ENCODE peak calls at places on chromosomes 11 and 22, in seven cellular contexts. J is thyroid gland, Y is ovary, M is IMR-90, O is heart left ventricle, D is tibial nerve, I is adrenal gland. G is an unnamed sample. For H3K36me3 and H3K27me3, the result is how much of the 10 kb centered on the place peaks cover.

GRCh38 chr11:90243534-90243933 is 20.7 kb upstream of the CHORDC1 start:
- DNase-seq in D (no peak), J (no peak), Y (no peak), M (no peak), I (no peak), O (no peak), G (no peak)

GRCh38 chr11:71197096-71197495 is 55.3 kb downstream of the SHANK2 start:
- DNase-seq in D (no peak), M (no peak), O (no peak), J (no peak), I (no peak), Y (no peak), G (no peak)

GRCh38 chr11:86103808-86104207 is 34.9 kb upstream of the PICALM start:
- DNase-seq in J (no peak), M (peak), O (no peak), I (no peak), D (no peak), Y (no peak), G (no peak)

GRCh38 chr11:61022311-61023085 is 51.0 kb downstream of the CD6 start:
- DNase-seq in J (peak), Y (no peak), O (no peak), D (no peak), M (no peak), I (no peak), G (no peak)

GRCh38 chr11:61919841-61920631 is 2.7 kb upstream of the RAB3IL1 start:
- DNase-seq in M (no peak), D (no peak), I (no peak), J (peak), Y (peak), O (no peak), G (no peak)

GRCh38 chr11:61749607-61750217 is 2.7 kb upstream of the MYRF start:
- DNase-seq in I (no peak), J (no peak), M (no peak), Y (peak), O (no peak), D (no peak), G (no peak)

GRCh38 chr22:45881524-45881875 is 95.5 kb downstream of the WNT7B start:
- DNase-seq in Y (no peak), I (no peak), J (no peak), M (no peak), O (no peak), D (no peak), G (peak)

GRCh38 chr11:111520565-111520964 is 6.0 kb downstream of the HOATZ start:
- DNase-seq in Y (no peak), M (peak), D (no peak), O (no peak), I (no peak), J (no peak), G (no peak)

GRCh38 chr11:31303644-31304043 is 65.9 kb downstream of the DCDC1 start:
- DNase-seq in I (no peak), J (no peak), Y (no peak), M (no peak), O (no peak), D (no peak), G (no peak)

GRCh38 chr11:131137046-131137445 is 220.8 kb upstream of the SNX19 start:
- DNase-seq in M (peak), Y (no peak), I (no peak), D (no peak), O (no peak), J (no peak), G (no peak)

GRCh38 chr11:2797181-2797711 is 88.3 kb downstream of the CDKN1C start:
- DNase-seq in J (peak), D (no peak), M (no peak), O (peak), Y (peak), I (peak), G (peak)

GRCh38 chr11:76765863-76766350 is 17.2 kb upstream of the TSKU start:
- DNase-seq in O (no peak), I (peak), D (no peak), J (no peak), M (peak), Y (no peak), G (no peak)

GRCh38 chr22:31230155-31230870 is 18.2 kb downstream of the LIMK2 start:
- DNase-seq in Y (no peak), J (no peak), D (peak), O (no peak), I (no peak), M (peak), G (no peak)

GRCh38 chr11:2579315-2580060 is 120.3 kb downstream of the KCNQ1OT1 start:
- DNase-seq in M (no peak), I (peak), O (peak), Y (peak), J (peak), D (no peak), G (peak)

GRCh38 chr11:73210916-73211667 is 7.0 kb upstream of the P2RY2 start:
- DNase-seq in O (no peak), I (no peak), Y (no peak), D (no peak), M (no peak), J (no peak), G (no peak)

GRCh38 chr22:23204541-23205157 is 24.3 kb downstream of the BCR start:
- DNase-seq in J (peak), I (peak), M (no peak), Y (peak), O (peak), D (no peak), G (peak)

GRCh38 chr11:118232659-118233058 is 7.8 kb upstream of the JAML start:
- DNase-seq in M (no peak), J (no peak), I (no peak), Y (no peak), O (no peak), D (no peak), G (no peak)

GRCh38 chr11:126061707-126062678 is 673 bp downstream of the CDON start:
- DNase-seq in I (peak), O (no peak), M (peak), Y (no peak), J (peak), D (no peak), G (peak)

GRCh38 chr11:71112454-71112853 is 139.9 kb downstream of the SHANK2 start:
- DNase-seq in D (no peak), Y (no peak), O (no peak), M (no peak), J (no peak), I (no peak), G (no peak)

GRCh38 chr11:75715688-75716087 is 1.9 kb upstream of the MOGAT2 start:
- DNase-seq in J (no peak), I (no peak), D (no peak), M (no peak), Y (no peak), O (no peak), G (no peak)

GRCh38 chr11:74232316-74232950 is 61.3 kb downstream of the PPME1 start:
- DNase-seq in D (no peak), M (no peak), I (no peak), J (peak), Y (no peak), O (no peak), G (no peak)
- H3K36me3 ChIP-seq in D (under half), M (under half), I (under half), J (under half), Y (under half), O (under half), G (under half)

GRCh38 chr11:7589861-7590260 is 76.1 kb downstream of the PPFIBP2 start:
- DNase-seq in D (no peak), Y (no peak), I (no peak), J (no peak), O (no peak), M (no peak), G (no peak)
- H3K27me3 ChIP-seq in D (under half), Y (under half), I (under half), J (under half), O (under half), M (under half), G (under half)

DNA sequence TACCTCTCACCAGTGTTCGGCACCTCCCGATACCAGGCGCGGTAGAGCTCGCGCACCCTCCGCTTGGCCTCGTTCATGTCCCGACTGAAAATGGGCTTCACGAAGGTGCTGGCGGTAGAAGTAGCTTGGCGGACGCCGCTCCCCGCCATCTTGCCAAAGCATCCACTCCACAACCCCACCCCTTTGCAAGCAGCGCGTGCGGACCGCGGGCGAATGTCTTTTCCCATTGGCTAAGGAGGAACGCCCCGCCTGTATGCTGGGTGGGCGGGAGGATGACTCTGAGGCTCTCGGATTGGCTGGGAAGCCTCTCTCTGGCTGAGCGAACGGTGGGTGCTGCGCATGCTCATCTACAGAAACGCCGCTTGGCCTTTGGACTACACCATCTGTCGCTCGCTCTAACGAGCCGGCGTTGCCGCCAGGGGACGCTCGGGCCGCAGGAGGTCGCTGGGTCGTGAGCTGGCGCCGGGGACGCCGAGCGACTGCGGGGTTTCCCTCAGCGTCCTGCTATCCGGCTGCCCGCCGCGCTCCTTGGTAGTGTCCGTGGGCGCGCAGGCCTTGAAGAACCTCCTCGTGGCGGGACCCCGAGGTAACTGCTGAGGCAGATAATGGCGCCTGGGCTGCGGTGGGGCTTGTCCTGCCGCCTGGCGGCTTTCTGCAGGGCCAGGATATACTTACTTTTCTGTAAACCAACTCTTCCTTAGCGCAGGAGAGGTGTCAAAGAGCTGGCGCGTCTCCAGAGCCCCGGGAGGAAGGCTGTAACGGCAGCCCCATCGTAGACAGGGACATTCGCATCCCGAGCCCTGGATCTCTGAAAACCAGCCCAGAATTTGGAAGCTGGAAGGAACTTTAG is at the start of gene NDUFA6:
- DNase-seq in M (peak), O (peak), D (peak), I (peak), J (peak), Y (peak), G (peak)
- TF ChIP-seq POLR2A in M (peak), O (peak), D (peak), I (peak), J (peak), Y (peak), G (peak)

DNA sequence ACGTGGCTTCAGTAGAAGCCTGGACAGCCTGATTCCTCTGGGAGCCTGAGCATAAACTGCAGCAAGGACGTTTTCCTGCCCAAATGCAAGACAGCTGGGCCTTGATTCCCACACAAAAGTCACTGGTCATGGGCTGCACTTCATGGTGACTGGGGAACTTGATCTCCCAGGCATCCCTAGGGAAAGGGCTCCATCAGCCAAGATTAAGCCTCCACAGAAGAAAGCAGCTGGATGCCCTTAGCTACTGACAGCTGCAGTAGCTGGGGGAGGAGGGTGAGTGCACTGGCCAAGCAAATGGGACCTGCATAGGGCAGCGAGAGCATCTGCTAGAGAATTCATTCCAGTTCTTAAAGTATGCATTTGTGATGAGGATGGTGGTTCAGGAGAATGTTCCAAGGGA is 267.4 kb upstream of the ISX start:
- DNase-seq in Y (no peak), O (peak), I (peak), J (no peak), D (no peak), M (no peak), G (no peak)
- H3K36me3 ChIP-seq in Y (under half), O (under half), I (under half), J (under half), D (under half), M (under half), G (under half)

G was measured in uterus.